ENCODE peak calls at places on chromosomes 16 and 17, in four cellular contexts. One of them, this sample, is unnamed.
A peak's percentile ranks its signal among the peaks of the same experiment; 100 is the strongest.

GRCh38 chr17:18187226-18187625 is 3.6 kb downstream of the ALKBH5 start:
- DNase-seq in HepG2: peak; percentile 40
- DNase-seq in GM12878: no peak
- DNase-seq in K562: no peak
- DNase-seq in this sample: no peak

GRCh38 chr16:79217375-79218011 is 383.0 kb downstream of the MAF start:
- DNase-seq in GM12878: no peak
- DNase-seq in HepG2: no peak
- DNase-seq in K562: no peak
- DNase-seq in this sample: no peak

GRCh38 chr16:48511071-48511540 is 98.9 kb downstream of the N4BP1 start:
- DNase-seq in K562: no peak
- DNase-seq in HepG2: no peak
- DNase-seq in GM12878: no peak
- DNase-seq in this sample: no peak

GRCh38 chr17:28902819-28903545 is at the start of gene DHRS13:
- DNase-seq in HepG2: peak; percentile 91
- DNase-seq in K562: peak; percentile 95
- DNase-seq in GM12878: peak; percentile 81
- DNase-seq in this sample: peak; percentile 88

GRCh38 chr17:17072546-17072945 is 30.3 kb downstream of the MPRIP start:
- DNase-seq in GM12878: no peak
- DNase-seq in HepG2: no peak
- DNase-seq in K562: no peak
- DNase-seq in this sample: no peak

GRCh38 chr16:81808933-81809480 is 29.9 kb downstream of the PLCG2 start:
- DNase-seq in HepG2: peak; percentile 44
- DNase-seq in GM12878: peak; percentile 99
- DNase-seq in K562: no peak
- DNase-seq in this sample: no peak

GRCh38 chr16:47617732-47618131 is 156.6 kb downstream of the PHKB start:
- DNase-seq in HepG2: peak; percentile 67
- DNase-seq in K562: no peak
- DNase-seq in GM12878: no peak
- DNase-seq in this sample: no peak

GRCh38 chr16:84464116-84464515 is 40.3 kb downstream of the MEAK7 start:
- DNase-seq in K562: no peak
- DNase-seq in HepG2: no peak
- DNase-seq in GM12878: no peak
- DNase-seq in this sample: no peak

GRCh38 chr16:81076566-81077076 is 417 bp downstream of the C16orf46 start:
- DNase-seq in K562: peak; percentile 92
- DNase-seq in GM12878: no peak
- DNase-seq in HepG2: peak; percentile 79
- DNase-seq in this sample: peak; percentile 84

GRCh38 chr16:88326611-88327485 is 55.9 kb upstream of the ZNF469 start:
- DNase-seq in GM12878: no peak
- DNase-seq in HepG2: no peak
- DNase-seq in K562: no peak
- DNase-seq in this sample: no peak

GRCh38 chr17:57406981-57407286 is 150.6 kb downstream of the MSI2 start:
- DNase-seq in K562: no peak
- DNase-seq in HepG2: no peak
- DNase-seq in GM12878: no peak
- DNase-seq in this sample: no peak

GRCh38 chr16:17228048-17228707 is 242.6 kb downstream of the XYLT1 start:
- DNase-seq in K562: peak; percentile 35
- DNase-seq in GM12878: no peak
- DNase-seq in HepG2: no peak
- DNase-seq in this sample: no peak

GRCh38 chr17:67245694-67246397 is 850 bp upstream of the HELZ start:
- DNase-seq in HepG2: peak; percentile 81
- DNase-seq in K562: peak; percentile 51
- DNase-seq in GM12878: no peak
- DNase-seq in this sample: peak; percentile 50

GRCh38 chr16:11554054-11554453 is 32.7 kb downstream of the LITAF start:
- DNase-seq in GM12878: no peak
- DNase-seq in HepG2: no peak
- DNase-seq in K562: no peak
- DNase-seq in this sample: no peak

GRCh38 chr16:11551842-11552241 is 34.9 kb downstream of the LITAF start:
- DNase-seq in GM12878: no peak
- DNase-seq in HepG2: no peak
- DNase-seq in K562: no peak
- DNase-seq in this sample: no peak

GRCh38 chr16:11552445-11552844 is 34.3 kb downstream of the LITAF start:
- DNase-seq in GM12878: no peak
- DNase-seq in K562: no peak
- DNase-seq in HepG2: no peak
- DNase-seq in this sample: no peak

GRCh38 chr16:11553371-11553770 is 33.3 kb downstream of the LITAF start:
- DNase-seq in K562: no peak
- DNase-seq in HepG2: no peak
- DNase-seq in GM12878: no peak
- DNase-seq in this sample: no peak

DNA sequence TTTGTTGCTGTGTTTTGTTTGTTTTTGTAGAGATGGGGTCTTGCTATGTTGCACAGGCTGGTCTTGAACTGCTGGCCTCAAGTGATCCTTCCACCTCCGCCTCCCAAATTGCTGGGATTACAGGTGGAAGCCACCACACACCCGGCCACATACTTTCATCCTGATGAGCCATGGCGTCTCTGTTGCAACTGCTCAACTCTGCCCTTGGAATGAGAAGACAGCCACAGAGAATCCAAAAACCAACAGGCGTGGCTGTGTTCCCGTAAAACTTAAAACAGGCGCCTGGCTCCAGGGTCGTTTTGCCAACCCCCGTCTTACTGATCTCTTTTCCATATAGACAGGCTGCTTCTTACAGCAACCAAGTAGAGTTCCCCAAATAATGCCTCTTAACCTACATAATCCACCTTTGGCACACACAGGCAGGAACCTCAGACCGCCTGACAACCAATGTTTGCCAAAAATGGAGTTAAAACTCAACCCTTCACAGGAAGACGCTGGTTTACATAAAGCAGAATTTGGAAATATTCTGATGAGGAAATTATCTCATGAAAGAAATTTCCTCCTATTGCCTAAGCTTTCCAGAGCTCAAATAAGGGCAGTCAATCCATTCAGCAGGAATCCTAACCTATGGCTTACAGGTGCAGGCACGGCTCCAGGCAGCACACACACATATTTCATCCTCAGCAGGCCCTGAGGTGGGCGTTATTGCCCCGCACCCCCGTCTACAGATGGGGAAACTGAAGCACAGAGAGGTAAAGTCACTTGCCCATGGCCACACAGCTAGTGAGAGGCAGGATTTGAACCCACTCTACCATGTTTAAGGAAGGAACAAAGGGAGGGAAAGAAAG is 35.8 kb downstream of the LITAF start:
- DNase-seq in GM12878: no peak
- DNase-seq in HepG2: no peak
- DNase-seq in K562: no peak
- DNase-seq in this sample: no peak
- TF ChIP-seq BHLHE40 in GM12878: no peak
- TF ChIP-seq BHLHE40 in HepG2: no peak
- TF ChIP-seq BHLHE40 in K562: no peak
- TF ChIP-seq BHLHE40 in this sample: no peak

GRCh38 chr16:4052096-4052495 is 64.1 kb downstream of the ADCY9 start:
- DNase-seq in K562: no peak
- DNase-seq in HepG2: no peak
- DNase-seq in GM12878: no peak
- DNase-seq in this sample: no peak
- TF ChIP-seq SP1 in K562: no peak
- TF ChIP-seq SP1 in HepG2: no peak
- TF ChIP-seq SP1 in GM12878: no peak
- TF ChIP-seq SP1 in this sample: no peak

GRCh38 chr17:48577330-48577945 is 712 bp downstream of the HOXB4 start:
- DNase-seq in GM12878: no peak
- DNase-seq in K562: peak; percentile 70
- DNase-seq in HepG2: no peak
- DNase-seq in this sample: no peak
- TF ChIP-seq FOXK2 in GM12878: no peak
- TF ChIP-seq FOXK2 in K562: no peak
- TF ChIP-seq FOXK2 in HepG2: no peak
- TF ChIP-seq FOXK2 in this sample: no peak

DNA sequence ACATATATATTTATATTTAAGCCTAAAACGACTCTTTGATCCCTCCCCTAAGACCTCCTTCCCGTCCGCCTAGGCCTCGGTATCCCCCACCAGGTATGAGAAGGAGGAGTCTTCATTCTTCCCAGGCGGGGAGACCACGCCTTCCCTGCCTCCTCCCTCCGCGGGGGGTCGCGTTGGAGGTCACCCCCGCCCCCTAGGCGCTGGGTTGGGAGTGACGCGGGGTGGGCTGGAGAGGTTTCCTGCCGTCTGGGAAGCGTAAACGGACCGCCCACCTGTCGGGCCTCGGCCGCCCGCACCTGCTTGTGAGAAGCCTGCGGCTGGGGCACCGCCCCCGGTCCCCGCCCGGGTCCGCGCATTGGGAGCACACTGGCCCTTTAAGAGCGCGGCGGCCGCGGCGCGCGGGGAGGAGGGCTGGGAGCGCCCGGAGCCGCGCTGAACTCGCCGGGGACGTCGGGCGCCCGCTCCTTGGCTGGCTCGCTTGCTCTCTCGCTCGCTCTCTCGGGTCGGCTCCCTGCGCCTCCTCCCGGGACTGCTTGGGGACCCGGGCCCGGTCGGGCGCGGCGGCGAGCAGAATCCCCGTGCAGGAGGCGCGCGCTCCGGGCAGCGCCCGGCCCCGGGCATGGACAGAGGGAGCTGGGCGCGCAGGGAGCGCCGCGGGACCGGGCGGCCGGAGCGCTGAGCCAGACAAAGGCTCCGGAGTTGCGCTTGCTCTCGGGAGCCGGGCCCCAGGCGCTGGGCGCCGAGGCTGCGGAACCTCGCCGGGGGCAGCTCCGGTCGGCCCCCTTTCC is at the start of gene MMP15:
- DNase-seq in HepG2: peak; percentile 91
- DNase-seq in GM12878: no peak
- DNase-seq in K562: peak; percentile 89
- DNase-seq in this sample: peak; percentile 76
- TF ChIP-seq BHLHE40 in HepG2: peak; percentile 6
- TF ChIP-seq BHLHE40 in GM12878: no peak
- TF ChIP-seq BHLHE40 in K562: no peak
- TF ChIP-seq BHLHE40 in this sample: no peak

GRCh38 chr17:60888812-60889709 is 211.4 kb downstream of the BCAS3 start:
- DNase-seq in K562: no peak
- DNase-seq in HepG2: no peak
- DNase-seq in GM12878: no peak
- DNase-seq in this sample: no peak
- TF ChIP-seq SP1 in K562: no peak
- TF ChIP-seq SP1 in HepG2: no peak
- TF ChIP-seq SP1 in GM12878: no peak
- TF ChIP-seq SP1 in this sample: no peak

GRCh38 chr17:45574376-45574775 is 83.9 kb upstream of the PLEKHM1 start:
- DNase-seq in GM12878: no peak
- DNase-seq in K562: peak; percentile 5
- DNase-seq in HepG2: no peak
- DNase-seq in this sample: no peak
- TF ChIP-seq FOXK2 in GM12878: no peak
- TF ChIP-seq FOXK2 in K562: no peak
- TF ChIP-seq FOXK2 in HepG2: no peak
- TF ChIP-seq FOXK2 in this sample: no peak

GRCh38 chr16:3158014-3158497 is 23.2 kb downstream of the ZNF213 start:
- DNase-seq in GM12878: no peak
- DNase-seq in HepG2: no peak
- DNase-seq in K562: no peak
- DNase-seq in this sample: no peak
- TF ChIP-seq BHLHE40 in GM12878: no peak
- TF ChIP-seq BHLHE40 in HepG2: no peak
- TF ChIP-seq BHLHE40 in K562: no peak
- TF ChIP-seq BHLHE40 in this sample: no peak

This sample was measured in HEK293T.